ENCODE peak calls at places on chromosomes 2 and 18, in four cellular contexts. C is GM12878, F is K562, Y is HepG2. B is an unnamed sample.

GRCh38 chr2:173752152-173752551 is 213.0 kb downstream of the SP3 start:
- DNase-seq in C (no peak), F (no peak), Y (no peak), B (no peak)

GRCh38 chr2:120747706-120748105 is 12.0 kb downstream of the GLI2 start:
- DNase-seq in C (no peak), F (no peak), Y (no peak), B (no peak)

GRCh38 chr2:110868971-110869370 is 136.6 kb downstream of the ACOXL start:
- DNase-seq in C (no peak), F (no peak), Y (no peak), B (no peak)

GRCh38 chr2:189165656-189166380 is 13.7 kb downstream of the COL5A2 start:
- DNase-seq in C (no peak), F (no peak), Y (no peak), B (no peak)

GRCh38 chr18:49456794-49457193 is 3.7 kb downstream of the DYM start:
- DNase-seq in C (no peak), F (peak), Y (no peak), B (no peak)

GRCh38 chr18:63619661-63620060 is 24.4 kb downstream of the SERPINB4 start:
- DNase-seq in C (no peak), F (no peak), Y (no peak), B (no peak)

GRCh38 chr18:79986726-79987125 is 1.6 kb downstream of the TXNL4A start:
- DNase-seq in C (no peak), F (no peak), Y (no peak), B (no peak)

GRCh38 chr2:72024451-72025175 is 123.0 kb downstream of the CYP26B1 start:
- DNase-seq in C (no peak), F (peak), Y (no peak), B (no peak)

GRCh38 chr2:55425449-55425848 is 5.8 kb upstream of the CCDC88A start:
- DNase-seq in C (no peak), F (no peak), Y (no peak), B (no peak)

GRCh38 chr2:70557171-70557838 is 3.7 kb upstream of the TGFA start:
- DNase-seq in C (no peak), F (no peak), Y (peak), B (no peak)

GRCh38 chr2:74778381-74779371 is 55.3 kb upstream of the HK2 start:
- DNase-seq in C (no peak), F (no peak), Y (peak), B (no peak)

GRCh38 chr2:74497777-74498499 is 1.5 kb downstream of the LBX2 start:
- DNase-seq in C (no peak), F (no peak), Y (no peak), B (no peak)

GRCh38 chr2:59654753-59655152 is 898.7 kb downstream of the BCL11A start:
- DNase-seq in C (no peak), F (no peak), Y (no peak), B (no peak)
- TF ChIP-seq BHLHE40 in C (no peak), F (no peak), Y (no peak), B (no peak)

DNA sequence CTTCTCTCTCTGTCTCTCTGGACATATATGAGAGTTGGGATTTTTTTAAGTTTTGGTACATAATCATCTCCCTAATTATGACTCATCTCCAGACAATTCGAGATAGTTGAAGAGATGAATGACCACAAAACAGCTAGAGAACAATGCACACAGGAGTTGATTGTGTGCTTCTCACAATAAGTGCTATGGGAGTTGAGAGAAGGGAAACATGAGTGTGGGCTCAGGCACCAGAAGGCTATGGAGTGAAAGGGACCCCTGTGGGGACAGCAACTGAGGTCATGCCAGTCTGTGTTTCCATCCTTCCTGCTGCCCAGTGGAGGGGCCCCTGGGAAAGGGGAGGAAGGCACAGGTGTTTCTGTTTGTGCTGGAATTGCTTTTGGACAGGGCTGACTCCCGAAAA is 6.5 kb upstream of the YWHAQ start:
- DNase-seq in C (no peak), F (no peak), Y (peak), B (no peak)
- TF ChIP-seq FOXK2 in C (no peak), F (no peak), Y (no peak), B (no peak)

GRCh38 chr2:239378021-239378917 is 22.6 kb downstream of the HDAC4 start:
- DNase-seq in C (no peak), F (no peak), Y (no peak), B (no peak)
- TF ChIP-seq BHLHE40 in C (no peak), F (no peak), Y (no peak), B (no peak)

GRCh38 chr2:134401789-134402188 is 147.9 kb downstream of the MGAT5 start:
- DNase-seq in C (no peak), F (no peak), Y (no peak), B (no peak)
- TF ChIP-seq FOXK2 in C (no peak), F (no peak), Y (no peak), B (no peak)